ENCODE peak calls at places on chromosomes 5 and 9, in ten cellular contexts. N is neural crest cell, D is heart right ventricle, F is GM12864, W is WTC11, Z is mammary epithelial cell, A is type B pancreatic cell, Q is spleen, E is adrenal gland, H is stomach. S is an unnamed sample.
A peak's percentile ranks its signal among the peaks of the same experiment; 100 is the strongest.

GRCh38 chr9:89386797-89387196 is 68.5 kb downstream of the SECISBP2 start:
- DNase-seq in N (no peak), D (peak; percentile 69), F (no peak), W (no peak), Z (peak; percentile 34), A (no peak), Q (peak; percentile 69), E (no peak), H (peak; percentile 92), S (no peak)

GRCh38 chr5:150020249-150020648 is 19.7 kb downstream of the HMGXB3 start:
- DNase-seq in N (no peak), D (no peak), F (no peak), W (no peak), Z (no peak), A (no peak), Q (no peak), E (no peak), H (no peak), S (no peak)

GRCh38 chr9:129641751-129642585 is at the start of gene ASB6:
- DNase-seq in N (peak; percentile 100), D (peak; percentile 99), F (peak; percentile 74), W (peak; percentile 99), Z (peak; percentile 95), A (peak; percentile 100), Q (peak; percentile 99), E (peak; percentile 97), H (peak; percentile 97), S (peak; percentile 100)

GRCh38 chr5:169691473-169691872 is 54.4 kb downstream of the DOCK2 start:
- DNase-seq in N (no peak), D (no peak), F (no peak), W (no peak), Z (no peak), A (no peak), Q (no peak), E (no peak), H (no peak), S (no peak)

GRCh38 chr5:142806769-142807377 is 36.7 kb downstream of the ARHGAP26 start:
- DNase-seq in N (no peak), D (no peak), F (no peak), W (no peak), Z (no peak), A (no peak), Q (no peak), E (no peak), H (no peak), S (no peak)

GRCh38 chr5:176697929-176698520 is 50.7 kb downstream of the TSPAN17 start:
- DNase-seq in N (no peak), D (no peak), F (no peak), W (peak; percentile 59), Z (no peak), A (no peak), Q (no peak), E (no peak), H (no peak), S (no peak)

GRCh38 chr5:138961221-138961620 is 86.1 kb upstream of the LRRTM2 start:
- DNase-seq in N (no peak), D (no peak), F (no peak), W (no peak), Z (no peak), A (no peak), Q (no peak), E (no peak), H (no peak), S (no peak)

GRCh38 chr5:138873096-138873885 is 1.8 kb downstream of the LRRTM2 start:
- DNase-seq in N (no peak), D (no peak), F (no peak), W (no peak), Z (peak; percentile 54), A (no peak), Q (no peak), E (no peak), H (no peak), S (no peak)

GRCh38 chr9:83059417-83059816 is 3.5 kb downstream of the RASEF start:
- DNase-seq in N (no peak), D (no peak), F (no peak), W (no peak), Z (peak; percentile 27), A (no peak), Q (no peak), E (no peak), H (no peak), S (no peak)

DNA sequence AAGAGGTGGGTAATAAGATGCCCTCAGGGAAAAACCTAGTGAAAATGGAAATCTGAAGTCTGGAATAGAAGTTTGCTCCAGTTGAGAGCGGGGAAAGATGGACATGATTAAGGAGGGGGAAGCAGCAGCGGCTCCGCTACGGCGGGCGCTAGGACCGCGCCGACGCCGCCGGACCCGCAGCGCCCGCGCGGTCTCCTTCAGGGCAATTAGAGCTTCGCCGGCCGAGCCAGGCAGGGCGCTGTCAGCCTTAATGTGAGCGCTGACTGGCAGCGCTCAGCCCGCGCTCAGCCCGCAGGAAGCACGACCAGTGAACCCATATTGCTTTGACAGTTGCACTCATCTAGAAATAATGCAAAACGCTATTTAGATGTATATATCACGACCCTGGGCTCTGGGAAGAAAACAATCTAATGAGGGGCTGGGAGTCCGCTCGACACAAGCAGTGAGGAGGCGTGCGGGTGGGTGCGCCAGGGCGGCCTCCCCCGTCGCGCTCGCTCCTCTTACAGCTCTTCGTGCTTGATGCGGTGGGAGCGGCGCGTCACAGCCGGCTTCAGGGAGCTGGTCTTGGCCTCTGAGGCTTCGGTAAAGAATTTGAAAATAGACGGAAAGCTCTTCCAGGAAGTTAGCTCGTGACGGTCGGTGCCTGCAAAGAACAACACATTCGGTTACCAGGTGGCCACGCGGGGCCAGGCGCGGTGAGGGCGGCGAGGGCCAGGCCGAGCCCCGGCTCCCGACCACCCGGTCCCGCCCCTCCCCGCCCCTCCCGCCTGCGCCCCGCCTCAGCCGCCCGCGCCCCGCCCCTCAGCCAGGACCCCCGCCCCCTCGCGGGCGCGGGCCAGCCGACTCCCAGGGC is 37.7 kb downstream of the NR2F1 start:
- DNase-seq in N (peak; percentile 62), D (peak; percentile 72), F (no peak), W (peak; percentile 75), Z (peak; percentile 67), A (no peak), Q (peak; percentile 93), E (peak; percentile 71), H (peak; percentile 71), S (no peak)
- TF ChIP-seq CTCF in N (no peak), D (peak; percentile 23), F (peak; percentile 8), W (no peak), Z (peak; percentile 33), A (peak; percentile 28), Q (no peak), E (no peak), H (no peak), S (no peak)

GRCh38 chr9:137615387-137615871 is 3.4 kb upstream of the EHMT1 start:
- DNase-seq in N (no peak), D (no peak), F (no peak), W (no peak), Z (no peak), A (no peak), Q (peak; percentile 76), E (peak; percentile 85), H (no peak), S (no peak)

GRCh38 chr9:137613259-137613658 is 5.5 kb upstream of the EHMT1 start:
- DNase-seq in N (no peak), D (no peak), F (no peak), W (no peak), Z (no peak), A (no peak), Q (no peak), E (no peak), H (no peak), S (no peak)

GRCh38 chr9:137614631-137615386 is 4.0 kb upstream of the EHMT1 start:
- DNase-seq in N (no peak), D (no peak), F (no peak), W (no peak), Z (no peak), A (no peak), Q (peak; percentile 75), E (peak; percentile 80), H (peak; percentile 64), S (no peak)

GRCh38 chr9:137612741-137613142 is 6.1 kb upstream of the EHMT1 start:
- DNase-seq in N (no peak), D (no peak), F (no peak), W (no peak), Z (no peak), A (no peak), Q (no peak), E (no peak), H (no peak), S (no peak)

DNA sequence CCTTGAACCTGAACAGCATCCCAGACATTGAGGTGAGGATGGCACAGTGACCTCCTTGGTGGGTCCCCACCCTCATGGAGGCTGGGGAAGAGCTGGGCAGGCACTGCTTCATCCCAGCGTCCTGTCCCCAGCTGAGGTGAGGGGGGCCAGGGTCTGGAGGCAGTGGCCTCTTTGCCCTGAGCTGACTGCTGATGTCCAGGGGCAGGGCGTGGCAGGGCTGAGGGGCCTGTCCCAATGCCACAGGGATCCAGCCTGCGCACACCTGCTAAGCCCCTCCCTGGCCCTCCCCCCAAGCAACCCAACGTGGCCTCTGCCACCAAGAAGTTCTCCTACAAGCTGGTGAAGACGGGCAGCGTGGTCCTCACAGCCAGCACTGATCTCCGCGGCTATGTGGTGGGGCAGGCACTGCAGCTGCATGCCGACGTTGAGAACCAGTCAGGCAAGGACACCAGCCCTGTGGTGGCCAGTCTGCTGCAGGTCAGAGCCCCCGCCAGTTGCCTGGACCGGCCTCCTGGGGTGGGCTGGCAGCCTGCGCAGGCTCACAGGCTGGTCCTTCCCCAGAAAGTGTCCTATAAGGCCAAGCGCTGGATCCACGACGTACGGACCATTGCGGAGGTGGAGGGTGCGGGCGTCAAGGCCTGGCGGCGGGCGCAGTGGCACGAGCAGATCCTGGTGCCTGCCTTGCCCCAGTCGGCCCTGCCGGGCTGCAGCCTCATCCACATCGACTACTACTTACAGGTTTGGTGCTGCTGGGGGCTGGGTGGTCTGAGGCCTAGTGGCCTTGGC is 4.9 kb upstream of the EHMT1 start:
- DNase-seq in N (no peak), D (no peak), F (no peak), W (no peak), Z (no peak), A (no peak), Q (no peak), E (no peak), H (no peak), S (no peak)
- TF ChIP-seq CTCF in N (no peak), D (no peak), F (no peak), W (no peak), Z (no peak), A (no peak), Q (no peak), E (no peak), H (no peak), S (no peak)

GRCh38 chr5:42894057-42894456 is 82.4 kb upstream of the SELENOP start:
- DNase-seq in N (no peak), D (peak; percentile 27), F (no peak), W (peak; percentile 88), Z (no peak), A (no peak), Q (no peak), E (peak; percentile 21), H (no peak), S (no peak)
- TF ChIP-seq CTCF in N (peak; percentile 21), D (peak; percentile 31), F (no peak), W (peak; percentile 39), Z (no peak), A (no peak), Q (no peak), E (no peak), H (no peak), S (peak; percentile 14)

DNA sequence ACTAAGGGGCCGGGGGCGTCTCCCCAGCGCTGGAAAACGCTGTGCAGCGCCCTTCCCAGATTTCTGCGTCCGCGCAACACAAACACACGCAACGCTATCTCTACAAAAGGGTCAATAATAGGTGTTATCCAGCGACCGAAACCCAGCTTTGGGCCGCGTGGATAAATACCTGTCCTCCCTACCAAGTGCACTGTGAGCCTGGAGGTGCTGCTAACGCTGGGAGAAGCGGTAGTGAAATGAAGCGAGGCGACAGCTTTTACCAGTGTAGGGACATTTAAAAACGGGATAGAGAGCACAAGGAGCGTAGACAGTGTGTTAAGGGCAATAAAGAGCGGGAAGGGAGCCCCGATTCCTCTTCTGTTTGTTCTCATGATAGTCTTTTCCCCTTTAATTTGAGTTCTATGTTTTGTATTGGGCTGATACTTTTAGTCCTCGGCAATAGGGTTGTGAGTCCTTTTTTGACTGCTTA is 415 bp upstream of the DEPDC1B start:
- DNase-seq in N (no peak), D (no peak), F (no peak), W (no peak), Z (no peak), A (no peak), Q (no peak), E (no peak), H (peak; percentile 26), S (no peak)
- TF ChIP-seq CTCF in N (no peak), D (no peak), F (no peak), W (no peak), Z (no peak), A (no peak), Q (no peak), E (no peak), H (no peak), S (no peak)